ENCODE peak calls at places on chromosome 18, in four cellular contexts. S is ovary, B is IMR-90, I is body of pancreas. Y is an unnamed sample.
A peak's percentile ranks its signal among the peaks of the same experiment; 100 is the strongest.

GRCh38 chr18:68564348-68564747 is 150.6 kb downstream of the TMX3 start:
- DNase-seq in S (no peak), B (no peak), I (no peak), Y (no peak)

GRCh38 chr18:76499596-76500340 is 4.7 kb upstream of the ZNF516 start:
- DNase-seq in S (no peak), B (no peak), I (no peak), Y (no peak)

GRCh38 chr18:48987821-48988220 is 37.1 kb upstream of the SMAD7 start:
- DNase-seq in S (no peak), B (no peak), I (no peak), Y (no peak)

GRCh38 chr18:35231052-35231451 is 9.8 kb upstream of the ZNF397 start:
- DNase-seq in S (peak; percentile 75), B (peak; percentile 63), I (peak; percentile 84), Y (peak; percentile 83)

GRCh38 chr18:5469340-5469739 is 74.5 kb downstream of the EPB41L3 start:
- DNase-seq in S (no peak), B (no peak), I (no peak), Y (no peak)

GRCh38 chr18:8556424-8556823 is 52.8 kb upstream of the RAB12 start:
- DNase-seq in S (no peak), B (no peak), I (no peak), Y (no peak)

GRCh38 chr18:70156886-70157285 is 48.6 kb downstream of the RTTN start:
- DNase-seq in S (no peak), B (no peak), I (no peak), Y (no peak)

GRCh38 chr18:76532875-76533274 is 37.8 kb upstream of the ZNF516 start:
- DNase-seq in S (no peak), B (no peak), I (no peak), Y (no peak)

GRCh38 chr18:13555192-13555591 is 171.2 kb downstream of the FAM210A start:
- DNase-seq in S (no peak), B (no peak), I (no peak), Y (no peak)

GRCh38 chr18:74631242-74632087 is 33.8 kb downstream of the ZNF407 start:
- DNase-seq in S (no peak), B (peak; percentile 92), I (no peak), Y (no peak)

GRCh38 chr18:57435851-57436192 is 648 bp downstream of the ONECUT2 start:
- DNase-seq in S (no peak), B (no peak), I (no peak), Y (no peak)

GRCh38 chr18:38940863-38941531 is 1375.4 kb upstream of the CELF4 start:
- DNase-seq in S (no peak), B (peak; percentile 53), I (no peak), Y (no peak)

GRCh38 chr18:33576999-33577687 is 876 bp upstream of the ASXL3 start:
- DNase-seq in S (no peak), B (no peak), I (no peak), Y (no peak)

GRCh38 chr18:35818353-35818667 is 154.2 kb upstream of the RMP24 start:
- DNase-seq in S (no peak), B (no peak), I (no peak), Y (no peak)

GRCh38 chr18:22817844-22818243 is 115.3 kb upstream of the RBBP8 start:
- DNase-seq in S (no peak), B (peak; percentile 52), I (no peak), Y (no peak)

GRCh38 chr18:35174093-35174731 is 66.6 kb upstream of the ZNF397 start:
- DNase-seq in S (no peak), B (no peak), I (no peak), Y (no peak)

GRCh38 chr18:27712066-27712465 is 464.9 kb downstream of the CDH2 start:
- DNase-seq in S (no peak), B (no peak), I (no peak), Y (no peak)

GRCh38 chr18:79458917-79459803 is 63.4 kb downstream of the NFATC1 start:
- DNase-seq in S (no peak), B (no peak), I (no peak), Y (peak; percentile 57)

GRCh38 chr18:2028986-2029385 is 542.3 kb downstream of the METTL4 start:
- DNase-seq in S (no peak), B (no peak), I (no peak), Y (no peak)
- H3K4me1 ChIP-seq in S (no peaks in the 10 kb centered on the region), B (no peaks in the 10 kb centered on the region), I (no peaks in the 10 kb centered on the region), Y (no peaks in the 10 kb centered on the region)

GRCh38 chr18:78156466-78156865 is 823.2 kb upstream of the SALL3 start:
- DNase-seq in S (no peak), B (no peak), I (no peak), Y (no peak)
- H3K9me3 ChIP-seq in S (peaks cover 3% of the 10 kb centered on the region), B (peaks cover 38% of the 10 kb centered on the region), I (no peaks in the 10 kb centered on the region), Y (no peaks in the 10 kb centered on the region)

DNA sequence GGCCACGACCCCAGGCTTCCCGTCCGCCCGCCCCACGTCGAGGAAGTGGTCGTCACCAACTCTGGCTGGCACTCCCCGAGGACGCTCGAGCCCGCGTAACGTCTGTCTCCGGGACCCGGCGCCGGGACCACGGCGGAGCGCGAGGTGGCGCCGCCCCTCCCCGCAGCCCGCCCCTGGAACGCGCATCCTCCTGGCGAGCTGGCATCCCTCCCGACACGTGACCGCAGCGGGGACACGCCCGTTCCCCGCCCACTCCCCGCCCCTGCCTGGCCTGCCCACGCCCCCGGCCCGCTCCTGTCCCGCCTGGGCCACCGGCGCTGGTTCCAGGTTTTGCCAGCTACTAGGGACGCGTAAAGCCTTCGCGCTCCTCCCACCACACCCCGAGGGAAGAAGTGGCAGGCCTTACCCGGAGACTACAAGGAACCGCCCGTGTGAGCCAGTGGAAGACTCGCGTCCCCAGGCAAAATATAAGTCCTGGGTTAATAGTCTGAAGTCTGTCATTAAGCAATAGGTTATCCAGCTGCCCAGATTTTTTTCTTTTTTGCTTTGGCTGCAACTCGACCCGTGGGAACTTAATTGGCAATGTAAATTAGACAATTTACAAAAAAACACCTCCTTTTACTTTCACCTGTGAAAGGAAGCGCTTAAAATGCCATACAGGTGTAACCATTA is at the start of gene OSBPL1A:
- DNase-seq in S (peak; percentile 89), B (peak; percentile 85), I (peak; percentile 96), Y (peak; percentile 98)
- TF ChIP-seq POLR2A in S (no peak), B (peak; percentile 59), I (peak; percentile 42), Y (peak; percentile 54)

GRCh38 chr18:50313031-50313607 is 25.6 kb upstream of the CXXC1 start:
- DNase-seq in S (no peak), B (no peak), I (no peak), Y (no peak)

GRCh38 chr18:50310080-50310479 is 22.6 kb upstream of the CXXC1 start:
- DNase-seq in S (no peak), B (no peak), I (no peak), Y (no peak)

GRCh38 chr18:50311573-50312106 is 24.1 kb upstream of the CXXC1 start:
- DNase-seq in S (no peak), B (no peak), I (peak; percentile 54), Y (no peak)

GRCh38 chr18:50313873-50314460 is 26.5 kb upstream of the CXXC1 start:
- DNase-seq in S (no peak), B (no peak), I (no peak), Y (no peak)

GRCh38 chr18:50312296-50313030 is 25.0 kb upstream of the CXXC1 start:
- DNase-seq in S (no peak), B (no peak), I (no peak), Y (no peak)
- H3K4me1 ChIP-seq in S (no peaks in the 10 kb centered on the region), B (no peaks in the 10 kb centered on the region), I (peaks cover under 1% of the 10 kb centered on the region), Y (peaks cover 11% of the 10 kb centered on the region)

DNA sequence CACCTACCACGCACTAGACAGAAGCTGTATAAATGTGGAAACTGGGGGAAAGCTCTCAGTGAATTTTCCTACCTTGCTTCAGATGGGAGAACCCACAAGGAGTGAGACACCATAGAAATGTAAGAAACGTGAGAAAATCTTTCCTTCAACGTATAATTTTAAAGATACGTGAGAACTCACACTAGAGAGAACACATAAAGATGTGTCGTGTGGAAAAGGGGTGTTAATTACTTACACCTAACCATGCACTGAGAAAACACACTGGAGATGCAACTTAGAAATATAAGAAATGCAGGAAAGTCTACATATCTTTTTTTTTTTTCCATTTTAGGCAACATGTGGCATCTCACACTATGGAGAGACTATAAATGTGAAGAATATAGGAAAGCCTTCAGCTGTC is 352.9 kb upstream of the NETO1 start:
- DNase-seq in S (no peak), B (no peak), I (no peak), Y (no peak)
- H3K9me3 ChIP-seq in S (no peaks in the 10 kb centered on the region), B (peaks cover 27% of the 10 kb centered on the region), I (no peaks in the 10 kb centered on the region), Y (peaks cover 11% of the 10 kb centered on the region)

GRCh38 chr18:23872701-23873550 is 141.6 kb upstream of the TTC39C start:
- DNase-seq in S (no peak), B (no peak), I (peak; percentile 40), Y (no peak)
- TF ChIP-seq POLR2A in S (no peak), B (no peak), I (no peak), Y (no peak)

GRCh38 chr18:51955136-51955535 is 384.9 kb upstream of the DCC start:
- DNase-seq in S (no peak), B (no peak), I (no peak), Y (no peak)
- H3K4me1 ChIP-seq in S (no peaks in the 10 kb centered on the region), B (no peaks in the 10 kb centered on the region), I (no peaks in the 10 kb centered on the region), Y (no peaks in the 10 kb centered on the region)

Y was measured in heart left ventricle.